ENCODE peak calls at places on chromosomes 2 and 18, in five cellular contexts. S, D, R, O and P are unnamed samples.

GRCh38 chr2:20616341-20616871 is 34.5 kb downstream of the HS1BP3 start:
- DNase-seq in S (peak; percentile 52), D (no peak), R (no peak), O (no peak), P (no peak)

GRCh38 chr18:46215902-46216723 is 111.9 kb downstream of the HAUS1 start:
- DNase-seq in S (no peak), D (no peak), R (no peak), O (no peak), P (no peak)

GRCh38 chr18:77522031-77522675 is 272.5 kb downstream of the GALR1 start:
- DNase-seq in S (no peak), D (no peak), R (no peak), O (no peak), P (no peak)

GRCh38 chr2:180015951-180016709 is 9.0 kb upstream of the CWC22 start:
- DNase-seq in S (no peak), D (peak; percentile 66), R (peak; percentile 31), O (no peak), P (no peak)

GRCh38 chr2:192247456-192247855 is 52.7 kb upstream of the TMEFF2 start:
- DNase-seq in S (no peak), D (no peak), R (no peak), O (no peak), P (no peak)

GRCh38 chr2:192236136-192236535 is 41.4 kb upstream of the TMEFF2 start:
- DNase-seq in S (no peak), D (no peak), R (no peak), O (no peak), P (no peak)

GRCh38 chr2:9150568-9150900 is 56.1 kb upstream of the ASAP2 start:
- DNase-seq in S (no peak), D (no peak), R (no peak), O (no peak), P (no peak)

GRCh38 chr2:69827796-69828540 is 1.5 kb upstream of the GMCL1 start:
- DNase-seq in S (no peak), D (no peak), R (no peak), O (no peak), P (no peak)

GRCh38 chr2:46802665-46803550 is 112.7 kb downstream of the MCFD2 start:
- DNase-seq in S (no peak), D (no peak), R (no peak), O (no peak), P (peak; percentile 7)

GRCh38 chr2:221377597-221377996 is 194.5 kb downstream of the EPHA4 start:
- DNase-seq in S (no peak), D (no peak), R (no peak), O (no peak), P (no peak)

GRCh38 chr2:10030311-10030736 is 13.0 kb upstream of the KLF11 start:
- DNase-seq in S (peak; percentile 33), D (no peak), R (no peak), O (no peak), P (no peak)

GRCh38 chr2:232870766-232871371 is 805 bp downstream of the SNORC start:
- DNase-seq in S (no peak), D (no peak), R (no peak), O (no peak), P (no peak)

GRCh38 chr2:54728669-54729120 is 5.2 kb downstream of the EML6 start:
- DNase-seq in S (no peak), D (no peak), R (peak; percentile 87), O (no peak), P (no peak)

GRCh38 chr2:72144746-72145657 is 2.7 kb downstream of the CYP26B1 start:
- DNase-seq in S (peak; percentile 67), D (peak; percentile 28), R (peak; percentile 54), O (no peak), P (peak; percentile 29)

GRCh38 chr2:67486041-67486796 is 89.1 kb downstream of the ETAA1 start:
- DNase-seq in S (peak; percentile 55), D (no peak), R (peak; percentile 58), O (no peak), P (peak; percentile 58)

GRCh38 chr2:86628091-86628522 is 4.4 kb upstream of the RNF103 start:
- DNase-seq in S (no peak), D (no peak), R (no peak), O (no peak), P (no peak)

GRCh38 chr2:242064364-242065250 is 195.1 kb downstream of the RTP5 start:
- DNase-seq in S (no peak), D (no peak), R (no peak), O (no peak), P (no peak)

GRCh38 chr18:44701227-44701626 is 20.5 kb downstream of the SETBP1 start:
- DNase-seq in S (no peak), D (no peak), R (no peak), O (no peak), P (no peak)

GRCh38 chr18:58194028-58194427 is 150.0 kb downstream of the NEDD4L start:
- DNase-seq in S (no peak), D (no peak), R (no peak), O (no peak), P (no peak)

GRCh38 chr2:102063948-102064678 is 72.4 kb downstream of the IL1R2 start:
- DNase-seq in S (peak; percentile 87), D (peak; percentile 20), R (peak; percentile 91), O (no peak), P (peak; percentile 88)

GRCh38 chr2:172693037-172693436 is 42.6 kb upstream of the RAPGEF4 start:
- DNase-seq in S (no peak), D (no peak), R (peak; percentile 97), O (no peak), P (no peak)

GRCh38 chr2:143420313-143420712 is 291.1 kb downstream of the ARHGAP15 start:
- DNase-seq in S (no peak), D (no peak), R (no peak), O (no peak), P (no peak)

GRCh38 chr18:57624988-57625387 is 3.4 kb upstream of the NARS1 start:
- DNase-seq in S (no peak), D (no peak), R (peak; percentile 57), O (no peak), P (no peak)

GRCh38 chr2:105873721-105874120 is 129.0 kb downstream of the NCK2 start:
- DNase-seq in S (no peak), D (no peak), R (peak; percentile 85), O (no peak), P (no peak)

GRCh38 chr2:172196768-172197322 is 94.1 kb upstream of the DLX2 start:
- DNase-seq in S (peak; percentile 65), D (no peak), R (peak; percentile 100), O (no peak), P (peak; percentile 34)

GRCh38 chr2:48107326-48107925 is 201.1 kb upstream of the FBXO11 start:
- DNase-seq in S (no peak), D (no peak), R (peak; percentile 91), O (no peak), P (no peak)

GRCh38 chr2:80070587-80070986 is 234.0 kb downstream of the LRRTM1 start:
- DNase-seq in S (no peak), D (no peak), R (no peak), O (no peak), P (no peak)

GRCh38 chr18:36411745-36412168 is 114.2 kb downstream of the FHOD3 start:
- DNase-seq in S (no peak), D (no peak), R (no peak), O (no peak), P (no peak)

GRCh38 chr2:147641644-147642043 is 203.2 kb upstream of the ACVR2A start:
- DNase-seq in S (no peak), D (no peak), R (peak; percentile 11), O (no peak), P (no peak)

GRCh38 chr2:217552081-217552480 is 450.7 kb downstream of the TNS1 start:
- DNase-seq in S (no peak), D (no peak), R (no peak), O (no peak), P (no peak)

GRCh38 chr2:107588960-107589542 is 237.6 kb upstream of the RGPD4 start:
- DNase-seq in S (no peak), D (no peak), R (no peak), O (no peak), P (no peak)

GRCh38 chr2:64394174-64394573 is 59.8 kb upstream of the LGALSL start:
- DNase-seq in S (no peak), D (no peak), R (no peak), O (no peak), P (no peak)

GRCh38 chr18:35525795-35526475 is 28.2 kb upstream of the INO80C start:
- DNase-seq in S (no peak), D (no peak), R (no peak), O (no peak), P (no peak)

GRCh38 chr2:95052301-95052700 is 26.8 kb downstream of the MAL start:
- DNase-seq in S (no peak), D (no peak), R (peak; percentile 93), O (no peak), P (no peak)
- H3K9me3 ChIP-seq in S (no peaks in the 10 kb centered on the region), D (no peaks in the 10 kb centered on the region), R (no peaks in the 10 kb centered on the region), O (no peaks in the 10 kb centered on the region), P (no peaks in the 10 kb centered on the region)

GRCh38 chr18:79896746-79897145 is 54.7 kb downstream of the SLC66A2 start:
- DNase-seq in S (no peak), D (no peak), R (no peak), O (no peak), P (no peak)

GRCh38 chr18:79900610-79901570 is 50.6 kb downstream of the SLC66A2 start:
- DNase-seq in S (peak; percentile 51), D (no peak), R (no peak), O (no peak), P (peak; percentile 27)

GRCh38 chr18:79897940-79898625 is 53.4 kb downstream of the SLC66A2 start:
- DNase-seq in S (peak; percentile 33), D (no peak), R (no peak), O (no peak), P (no peak)

GRCh38 chr18:79899609-79900435 is 51.6 kb downstream of the SLC66A2 start:
- DNase-seq in S (peak; percentile 42), D (no peak), R (no peak), O (no peak), P (peak; percentile 27)

DNA sequence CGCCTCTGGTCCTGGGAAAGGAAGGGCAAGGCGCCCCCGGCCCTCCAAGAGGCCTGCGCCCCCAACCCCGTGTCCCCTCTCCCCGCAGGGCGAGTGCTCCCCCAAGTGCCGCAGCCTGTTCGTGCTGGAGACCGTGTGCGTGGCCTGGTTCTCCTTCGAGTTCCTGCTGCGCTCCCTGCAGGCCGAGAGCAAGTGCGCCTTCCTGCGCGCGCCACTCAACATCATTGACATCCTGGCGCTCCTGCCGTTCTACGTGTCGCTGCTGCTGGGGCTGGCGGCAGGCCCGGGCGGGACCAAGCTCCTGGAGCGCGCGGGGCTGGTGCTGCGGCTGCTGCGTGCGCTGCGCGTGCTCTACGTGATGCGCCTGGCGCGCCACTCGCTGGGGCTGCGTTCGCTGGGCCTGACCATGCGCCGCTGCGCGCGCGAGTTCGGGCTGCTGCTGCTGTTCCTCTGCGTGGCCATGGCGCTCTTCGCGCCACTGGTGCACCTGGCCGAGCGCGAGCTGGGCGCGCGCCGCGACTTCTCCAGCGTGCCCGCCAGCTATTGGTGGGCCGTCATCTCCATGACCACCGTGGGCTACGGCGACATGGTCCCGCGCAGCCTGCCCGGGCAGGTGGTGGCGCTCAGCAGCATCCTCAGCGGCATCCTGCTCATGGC is 52.4 kb downstream of the SLC66A2 start:
- DNase-seq in S (peak; percentile 52), D (no peak), R (no peak), O (no peak), P (peak; percentile 26)
- H3K9me3 ChIP-seq in S (peaks cover 4% of the 10 kb centered on the region), D (no peaks in the 10 kb centered on the region), R (peaks cover 60% of the 10 kb centered on the region), O (peaks cover 16% of the 10 kb centered on the region), P (peaks cover 19% of the 10 kb centered on the region)

GRCh38 chr2:123894167-123894566 is 130.9 kb upstream of the CNTNAP5 start:
- DNase-seq in S (no peak), D (no peak), R (no peak), O (no peak), P (no peak)
- H3K9me3 ChIP-seq in S (no peaks in the 10 kb centered on the region), D (no peaks in the 10 kb centered on the region), R (peaks cover 3% of the 10 kb centered on the region), O (peaks cover 3% of the 10 kb centered on the region), P (no peaks in the 10 kb centered on the region)

GRCh38 chr18:66819235-66819634 is 215.3 kb upstream of the CDH19 start:
- DNase-seq in S (no peak), D (no peak), R (no peak), O (no peak), P (no peak)
- H3K9me3 ChIP-seq in S (no peaks in the 10 kb centered on the region), D (no peaks in the 10 kb centered on the region), R (no peaks in the 10 kb centered on the region), O (no peaks in the 10 kb centered on the region), P (no peaks in the 10 kb centered on the region)